ENCODE peak calls at places on chromosomes 3 and 15, in four cellular contexts. J, N, K and H are unnamed samples.

GRCh38 chr3:31066999-31067398 is 172.5 kb upstream of the GADL1 start:
- DNase-seq in J (peak; percentile 66), N (peak; percentile 93), K (no peak), H (peak; percentile 89)

GRCh38 chr3:21390856-21391255 is 360.2 kb downstream of the ZNF385D start:
- DNase-seq in J (peak; percentile 10), N (peak; percentile 41), K (no peak), H (no peak)

GRCh38 chr15:48381861-48382260 is 50.6 kb downstream of the DUT start:
- DNase-seq in J (no peak), N (no peak), K (no peak), H (no peak)

GRCh38 chr15:40925863-40926658 is 3.1 kb upstream of the DLL4 start:
- DNase-seq in J (no peak), N (no peak), K (peak; percentile 49), H (no peak)

GRCh38 chr3:25843332-25843731 is 53.4 kb downstream of the OXSM start:
- DNase-seq in J (no peak), N (no peak), K (no peak), H (no peak)

GRCh38 chr3:114624676-114625181 is 330.9 kb downstream of the TIGIT start:
- DNase-seq in J (peak; percentile 84), N (peak; percentile 88), K (peak; percentile 85), H (peak; percentile 92)

GRCh38 chr15:68431037-68431791 is 749 bp downstream of the ITGA11 start:
- DNase-seq in J (no peak), N (no peak), K (no peak), H (no peak)

GRCh38 chr15:41880156-41880877 is 13.5 kb downstream of the SPTBN5 start:
- DNase-seq in J (no peak), N (no peak), K (no peak), H (no peak)

GRCh38 chr15:91422704-91423254 is 322.7 kb downstream of the SV2B start:
- DNase-seq in J (no peak), N (no peak), K (no peak), H (no peak)